ENCODE peak calls at places on chromosomes 1 and 21, in five cellular contexts. One of them, this sample, is unnamed.
A peak's percentile ranks its signal among the peaks of the same experiment; 100 is the strongest.

GRCh38 chr21:29430581-29430980 is 131.9 kb downstream of the BACH1 start:
- DNase-seq in CD4-positive, alpha-beta memory T cell: no peak
- DNase-seq in stomach: no peak
- DNase-seq in PC-3: no peak
- DNase-seq in aorta: no peak
- DNase-seq in this sample: no peak

GRCh38 chr1:53572061-53572801 is 113.0 kb downstream of the DMRTB1 start:
- DNase-seq in CD4-positive, alpha-beta memory T cell: no peak
- DNase-seq in stomach: no peak
- DNase-seq in PC-3: peak; percentile 71
- DNase-seq in aorta: peak; percentile 44
- DNase-seq in this sample: peak; percentile 89

GRCh38 chr1:10283318-10283984 is 73.1 kb downstream of the KIF1B start:
- DNase-seq in CD4-positive, alpha-beta memory T cell: no peak
- DNase-seq in stomach: no peak
- DNase-seq in PC-3: no peak
- DNase-seq in aorta: no peak
- DNase-seq in this sample: no peak

GRCh38 chr1:81803423-81804103 is 2.8 kb downstream of the ADGRL2 start:
- DNase-seq in CD4-positive, alpha-beta memory T cell: no peak
- DNase-seq in stomach: no peak
- DNase-seq in PC-3: no peak
- DNase-seq in aorta: no peak
- DNase-seq in this sample: no peak

GRCh38 chr1:199089393-199090122 is 450.7 kb downstream of the PTPRC start:
- DNase-seq in CD4-positive, alpha-beta memory T cell: peak; percentile 73
- DNase-seq in stomach: no peak
- DNase-seq in PC-3: no peak
- DNase-seq in aorta: no peak
- DNase-seq in this sample: no peak

GRCh38 chr1:174643206-174643605 is 195.4 kb downstream of the GPR52 start:
- DNase-seq in CD4-positive, alpha-beta memory T cell: no peak
- DNase-seq in stomach: no peak
- DNase-seq in PC-3: no peak
- DNase-seq in aorta: no peak
- DNase-seq in this sample: no peak

GRCh38 chr1:66237722-66238479 is 296.1 kb upstream of the SGIP1 start:
- DNase-seq in CD4-positive, alpha-beta memory T cell: no peak
- DNase-seq in stomach: no peak
- DNase-seq in PC-3: no peak
- DNase-seq in aorta: no peak
- DNase-seq in this sample: peak; percentile 23

GRCh38 chr1:4701276-4701675 is 46.9 kb downstream of the AJAP1 start:
- DNase-seq in CD4-positive, alpha-beta memory T cell: no peak
- DNase-seq in stomach: no peak
- DNase-seq in PC-3: no peak
- DNase-seq in aorta: no peak
- DNase-seq in this sample: no peak

GRCh38 chr21:36510911-36511310 is 31.0 kb upstream of the CLDN14 start:
- DNase-seq in CD4-positive, alpha-beta memory T cell: no peak
- DNase-seq in stomach: no peak
- DNase-seq in PC-3: no peak
- DNase-seq in aorta: no peak
- DNase-seq in this sample: no peak

GRCh38 chr21:35226960-35227741 is 178.0 kb upstream of the RUNX1 start:
- DNase-seq in CD4-positive, alpha-beta memory T cell: peak; percentile 76
- DNase-seq in stomach: no peak
- DNase-seq in PC-3: no peak
- DNase-seq in aorta: no peak
- DNase-seq in this sample: no peak

GRCh38 chr1:241518447-241519307 is 878 bp downstream of the FH start:
- DNase-seq in CD4-positive, alpha-beta memory T cell: no peak
- DNase-seq in stomach: no peak
- DNase-seq in PC-3: peak; percentile 41
- DNase-seq in aorta: no peak
- DNase-seq in this sample: peak; percentile 52

GRCh38 chr1:31748265-31748859 is 15.8 kb downstream of the ADGRB2 start:
- DNase-seq in CD4-positive, alpha-beta memory T cell: no peak
- DNase-seq in stomach: no peak
- DNase-seq in PC-3: no peak
- DNase-seq in aorta: no peak
- DNase-seq in this sample: no peak

GRCh38 chr1:181592261-181592859 is 109.0 kb downstream of the CACNA1E start:
- DNase-seq in CD4-positive, alpha-beta memory T cell: no peak
- DNase-seq in stomach: no peak
- DNase-seq in PC-3: no peak
- DNase-seq in aorta: no peak
- DNase-seq in this sample: no peak

GRCh38 chr1:8822383-8823294 is 5.2 kb upstream of the RERE start:
- DNase-seq in CD4-positive, alpha-beta memory T cell: no peak
- DNase-seq in stomach: peak; percentile 24
- DNase-seq in PC-3: peak; percentile 93
- DNase-seq in aorta: no peak
- DNase-seq in this sample: peak; percentile 39

GRCh38 chr1:202578565-202578964 is 131.7 kb downstream of the SYT2 start:
- DNase-seq in CD4-positive, alpha-beta memory T cell: no peak
- DNase-seq in stomach: no peak
- DNase-seq in PC-3: no peak
- DNase-seq in aorta: no peak
- DNase-seq in this sample: no peak

GRCh38 chr1:42463906-42464305 is 820 bp downstream of the CCDC30 start:
- DNase-seq in CD4-positive, alpha-beta memory T cell: no peak
- DNase-seq in stomach: no peak
- DNase-seq in PC-3: no peak
- DNase-seq in aorta: no peak
- DNase-seq in this sample: no peak

GRCh38 chr1:93715529-93716126 is 34.0 kb upstream of the BCAR3 start:
- DNase-seq in CD4-positive, alpha-beta memory T cell: no peak
- DNase-seq in stomach: no peak
- DNase-seq in PC-3: no peak
- DNase-seq in aorta: no peak
- DNase-seq in this sample: no peak

GRCh38 chr1:229027622-229028182 is 243.2 kb upstream of the RAB4A start:
- DNase-seq in CD4-positive, alpha-beta memory T cell: peak; percentile 24
- DNase-seq in stomach: no peak
- DNase-seq in PC-3: peak; percentile 20
- DNase-seq in aorta: no peak
- DNase-seq in this sample: no peak

DNA sequence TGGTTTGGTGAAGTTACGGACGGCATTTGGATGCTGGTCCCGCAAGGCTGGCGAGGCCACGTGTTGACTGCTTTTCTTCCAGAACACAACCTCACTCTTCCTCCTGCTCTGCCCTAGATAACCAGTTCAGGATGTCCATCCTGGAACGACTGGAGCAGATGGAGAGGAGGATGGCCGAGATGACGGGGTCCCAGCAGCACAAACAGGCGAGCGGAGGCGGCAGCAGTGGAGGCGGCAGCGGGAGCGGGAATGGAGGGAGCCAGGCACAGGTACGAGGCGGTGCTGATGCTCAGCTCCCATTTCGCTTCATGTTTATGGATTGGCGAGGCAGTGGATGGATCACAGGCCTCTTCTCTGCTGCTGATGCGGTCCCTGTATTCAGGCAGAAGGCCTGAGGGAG is 38.8 kb upstream of the VAMP3 start:
- DNase-seq in CD4-positive, alpha-beta memory T cell: no peak
- DNase-seq in stomach: no peak
- DNase-seq in PC-3: no peak
- DNase-seq in aorta: no peak
- DNase-seq in this sample: no peak
- H3K9me3 ChIP-seq in CD4-positive, alpha-beta memory T cell: no peaks in the 10 kb centered on the region
- H3K9me3 ChIP-seq in stomach: no peaks in the 10 kb centered on the region
- H3K9me3 ChIP-seq in PC-3: no peaks in the 10 kb centered on the region
- H3K9me3 ChIP-seq in aorta: no peaks in the 10 kb centered on the region
- H3K9me3 ChIP-seq in this sample: no peaks in the 10 kb centered on the region

DNA sequence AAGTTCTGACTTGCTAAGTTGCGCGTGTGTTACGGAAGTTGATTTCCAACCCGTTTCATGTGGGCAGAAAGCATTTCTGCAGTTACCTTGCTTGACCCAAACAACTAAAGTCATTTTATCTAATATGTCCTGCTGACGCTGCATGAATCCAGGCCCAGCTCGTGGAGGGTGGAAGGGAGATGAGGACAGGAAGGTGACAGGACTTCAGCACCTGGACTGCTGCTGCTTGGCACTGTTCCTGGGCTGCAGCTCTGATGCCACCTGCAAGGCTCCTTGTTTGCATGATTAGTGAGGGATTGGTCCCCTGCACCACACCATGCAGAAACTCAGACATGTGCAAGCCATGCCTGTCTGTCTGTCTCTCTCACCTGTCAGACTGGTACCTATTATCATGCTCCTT is 198.4 kb downstream of the PRDM2 start:
- DNase-seq in CD4-positive, alpha-beta memory T cell: no peak
- DNase-seq in stomach: no peak
- DNase-seq in PC-3: no peak
- DNase-seq in aorta: no peak
- DNase-seq in this sample: no peak
- H3K4me3 ChIP-seq in CD4-positive, alpha-beta memory T cell: no peak overlapping the region
- H3K4me3 ChIP-seq in stomach: no peak overlapping the region
- H3K4me3 ChIP-seq in PC-3: no peak overlapping the region
- H3K4me3 ChIP-seq in aorta: no peak overlapping the region
- H3K4me3 ChIP-seq in this sample: no peak overlapping the region

GRCh38 chr21:15749868-15750174 is 20.0 kb downstream of the USP25 start:
- DNase-seq in CD4-positive, alpha-beta memory T cell: no peak
- DNase-seq in stomach: no peak
- DNase-seq in PC-3: no peak
- DNase-seq in aorta: no peak
- DNase-seq in this sample: peak; percentile 9
- H3K9me3 ChIP-seq in CD4-positive, alpha-beta memory T cell: no peaks in the 10 kb centered on the region
- H3K9me3 ChIP-seq in stomach: no peaks in the 10 kb centered on the region
- H3K9me3 ChIP-seq in PC-3: no peaks in the 10 kb centered on the region
- H3K9me3 ChIP-seq in aorta: no peaks in the 10 kb centered on the region
- H3K9me3 ChIP-seq in this sample: peaks cover 8% of the 10 kb centered on the region

GRCh38 chr1:239225396-239225795 is 161.0 kb upstream of the CHRM3 start:
- DNase-seq in CD4-positive, alpha-beta memory T cell: no peak
- DNase-seq in stomach: no peak
- DNase-seq in PC-3: no peak
- DNase-seq in aorta: no peak
- DNase-seq in this sample: no peak

GRCh38 chr1:239219679-239220078 is 166.7 kb upstream of the CHRM3 start:
- DNase-seq in CD4-positive, alpha-beta memory T cell: no peak
- DNase-seq in stomach: no peak
- DNase-seq in PC-3: no peak
- DNase-seq in aorta: no peak
- DNase-seq in this sample: no peak

GRCh38 chr1:239221656-239222055 is 164.7 kb upstream of the CHRM3 start:
- DNase-seq in CD4-positive, alpha-beta memory T cell: no peak
- DNase-seq in stomach: no peak
- DNase-seq in PC-3: no peak
- DNase-seq in aorta: no peak
- DNase-seq in this sample: no peak

GRCh38 chr1:239224100-239224499 is 162.3 kb upstream of the CHRM3 start:
- DNase-seq in CD4-positive, alpha-beta memory T cell: no peak
- DNase-seq in stomach: no peak
- DNase-seq in PC-3: no peak
- DNase-seq in aorta: no peak
- DNase-seq in this sample: no peak

DNA sequence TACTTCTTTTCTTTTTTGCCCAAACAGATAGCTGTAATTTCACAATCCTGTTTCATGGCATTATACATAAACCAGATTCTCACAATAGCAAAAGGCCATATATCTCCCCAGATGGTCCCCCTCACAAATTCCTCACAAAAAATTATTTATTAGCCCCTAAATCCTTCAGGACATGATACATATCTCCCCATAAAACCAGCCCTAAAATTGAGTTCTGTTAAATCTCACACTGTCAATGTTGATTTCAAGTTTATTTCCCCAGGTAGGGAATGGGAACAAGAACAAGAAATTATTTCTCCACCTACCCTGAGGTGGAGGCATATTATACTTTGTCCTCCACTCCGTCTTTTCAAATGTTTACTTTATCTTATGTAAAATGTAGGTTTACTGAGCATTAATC is 163.4 kb upstream of the CHRM3 start:
- DNase-seq in CD4-positive, alpha-beta memory T cell: no peak
- DNase-seq in stomach: no peak
- DNase-seq in PC-3: no peak
- DNase-seq in aorta: no peak
- DNase-seq in this sample: no peak
- H3K4me3 ChIP-seq in CD4-positive, alpha-beta memory T cell: no peak overlapping the region
- H3K4me3 ChIP-seq in stomach: no peak overlapping the region
- H3K4me3 ChIP-seq in PC-3: no peak overlapping the region
- H3K4me3 ChIP-seq in aorta: no peak overlapping the region
- H3K4me3 ChIP-seq in this sample: no peak overlapping the region

DNA sequence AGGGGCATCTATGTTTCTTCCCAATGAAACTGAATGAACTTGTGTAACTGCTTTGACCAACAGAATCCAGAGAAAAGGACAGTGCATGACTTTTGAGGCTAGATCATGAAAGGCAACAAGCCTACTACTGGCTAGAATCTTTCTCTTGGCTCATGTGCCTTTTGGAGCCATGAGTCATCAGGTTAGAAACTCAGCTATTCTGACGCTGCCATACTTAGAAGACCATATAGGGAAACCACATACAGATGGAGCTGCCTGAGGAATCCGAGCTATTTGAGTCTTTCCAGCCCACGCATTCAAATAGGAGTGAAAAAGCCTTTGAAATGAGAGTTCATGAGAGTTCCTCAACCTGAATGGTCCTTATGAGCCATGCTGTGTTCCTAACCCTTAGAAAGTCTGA is 738.5 kb upstream of the CHRM3 start:
- DNase-seq in CD4-positive, alpha-beta memory T cell: no peak
- DNase-seq in stomach: no peak
- DNase-seq in PC-3: peak; percentile 70
- DNase-seq in aorta: no peak
- DNase-seq in this sample: peak; percentile 77
- H3K9me3 ChIP-seq in CD4-positive, alpha-beta memory T cell: no peaks in the 10 kb centered on the region
- H3K9me3 ChIP-seq in stomach: no peaks in the 10 kb centered on the region
- H3K9me3 ChIP-seq in PC-3: no peaks in the 10 kb centered on the region
- H3K9me3 ChIP-seq in aorta: no peaks in the 10 kb centered on the region
- H3K9me3 ChIP-seq in this sample: peaks cover 8% of the 10 kb centered on the region

GRCh38 chr1:247448107-247448778 is 9.7 kb downstream of the OR2B11 start:
- DNase-seq in CD4-positive, alpha-beta memory T cell: peak; percentile 11
- DNase-seq in stomach: peak; percentile 63
- DNase-seq in PC-3: peak; percentile 71
- DNase-seq in aorta: peak; percentile 76
- DNase-seq in this sample: peak; percentile 68
- H3K4me3 ChIP-seq in CD4-positive, alpha-beta memory T cell: no peak overlapping the region
- H3K4me3 ChIP-seq in stomach: peak overlapping the region; percentile 41
- H3K4me3 ChIP-seq in PC-3: peak overlapping the region; percentile 64
- H3K4me3 ChIP-seq in aorta: peak overlapping the region; percentile 90
- H3K4me3 ChIP-seq in this sample: peak overlapping the region; percentile 47

This sample was measured in MG63.